ENCODE peak calls at places on chromosome 18, in eight cellular contexts. L, A, N, K, Y, G, W and O are unnamed samples.

GRCh38 chr18:48910972-48911545 is 39.7 kb downstream of the SMAD7 start:
- DNase-seq in L (peak; percentile 45), Y (no peak), N (no peak), A (no peak), W (no peak), G (no peak), K (no peak), O (no peak)

GRCh38 chr18:74316257-74317180 is 880 bp downstream of the C18orf63 start:
- DNase-seq in K (no peak), Y (no peak), W (peak; percentile 90), N (peak; percentile 42), G (no peak), A (no peak), L (no peak), O (no peak)

GRCh38 chr18:1392046-1392445 is 487.4 kb downstream of the ADCYAP1 start:
- DNase-seq in G (no peak), N (no peak), W (no peak), Y (no peak), L (no peak), K (no peak), A (no peak), O (no peak)

GRCh38 chr18:79729611-79730010 is 50.0 kb downstream of the CTDP1 start:
- DNase-seq in G (no peak), L (no peak), K (no peak), A (no peak), N (no peak), W (no peak), Y (no peak), O (no peak)

GRCh38 chr18:5543854-5544389 is at the start of gene EPB41L3:
- DNase-seq in L (peak; percentile 87), W (peak; percentile 54), G (no peak), K (peak; percentile 68), N (no peak), A (no peak), Y (no peak), O (no peak)

GRCh38 chr18:74784791-74785190 is 187.1 kb downstream of the ZNF407 start:
- DNase-seq in K (no peak), Y (no peak), N (no peak), L (no peak), G (no peak), W (no peak), A (no peak), O (no peak)

GRCh38 chr18:24420551-24420950 is 5.9 kb upstream of the IMPACT start:
- DNase-seq in W (no peak), Y (no peak), A (no peak), G (no peak), L (no peak), N (no peak), K (no peak), O (no peak)

GRCh38 chr18:34707670-34708069 is 2.4 kb upstream of the DTNA start:
- DNase-seq in N (peak; percentile 35), K (peak; percentile 38), G (no peak), Y (peak; percentile 67), A (no peak), W (peak; percentile 93), L (no peak), O (no peak)

GRCh38 chr18:75208055-75208835 is 694 bp downstream of the PTGR3 start:
- DNase-seq in L (peak; percentile 83), G (peak; percentile 52), W (peak; percentile 67), K (peak; percentile 63), Y (no peak), N (peak; percentile 47), A (peak; percentile 31), O (no peak)

GRCh38 chr18:55237665-55238064 is 278.4 kb upstream of the CCDC68 start:
- DNase-seq in K (no peak), A (no peak), L (no peak), N (no peak), Y (no peak), W (no peak), G (no peak), O (no peak)

GRCh38 chr18:3903341-3903740 is 453.4 kb downstream of the TGIF1 start:
- DNase-seq in W (peak; percentile 47), G (no peak), L (no peak), N (peak; percentile 23), K (no peak), A (no peak), Y (no peak), O (no peak)

GRCh38 chr18:3901042-3901441 is 451.1 kb downstream of the TGIF1 start:
- DNase-seq in Y (no peak), K (no peak), N (no peak), G (no peak), W (no peak), L (no peak), A (no peak), O (no peak)

GRCh38 chr18:3906072-3906471 is 456.1 kb downstream of the TGIF1 start:
- DNase-seq in K (no peak), L (no peak), G (no peak), N (peak; percentile 24), W (no peak), A (no peak), Y (no peak), O (no peak)

GRCh38 chr18:3901811-3902210 is 451.8 kb downstream of the TGIF1 start:
- DNase-seq in W (no peak), Y (no peak), A (no peak), N (no peak), G (no peak), L (no peak), K (no peak), O (no peak)

DNA sequence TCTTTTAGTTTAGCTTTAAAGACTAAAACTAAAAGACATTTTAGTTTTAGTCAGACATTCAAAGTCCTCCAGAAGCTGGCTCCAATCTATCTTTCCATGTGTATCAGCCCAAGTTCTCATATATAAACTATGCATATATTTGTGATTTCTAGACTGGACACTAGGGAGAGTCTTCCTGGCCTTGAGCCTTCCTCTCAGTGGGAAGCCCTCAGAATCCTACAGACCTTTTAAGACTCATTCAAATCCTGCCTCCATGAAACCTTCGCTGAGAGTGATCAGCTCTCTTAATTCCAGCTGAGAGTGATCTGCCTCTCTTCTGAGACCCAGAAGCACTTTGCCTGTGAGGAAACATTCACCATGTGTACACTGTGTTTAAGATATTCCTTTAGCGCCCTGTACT is 452.7 kb downstream of the TGIF1 start:
- DNase-seq in Y (no peak), A (no peak), N (no peak), G (no peak), K (no peak), L (no peak), W (no peak), O (no peak)
- H3K27ac ChIP-seq in Y (no peak overlapping the region), A (no peak overlapping the region), N (peak overlapping the region; percentile 71), G (no peak overlapping the region), K (no peak overlapping the region), L (no peak overlapping the region), W (no peak overlapping the region), O (no peak overlapping the region)

DNA sequence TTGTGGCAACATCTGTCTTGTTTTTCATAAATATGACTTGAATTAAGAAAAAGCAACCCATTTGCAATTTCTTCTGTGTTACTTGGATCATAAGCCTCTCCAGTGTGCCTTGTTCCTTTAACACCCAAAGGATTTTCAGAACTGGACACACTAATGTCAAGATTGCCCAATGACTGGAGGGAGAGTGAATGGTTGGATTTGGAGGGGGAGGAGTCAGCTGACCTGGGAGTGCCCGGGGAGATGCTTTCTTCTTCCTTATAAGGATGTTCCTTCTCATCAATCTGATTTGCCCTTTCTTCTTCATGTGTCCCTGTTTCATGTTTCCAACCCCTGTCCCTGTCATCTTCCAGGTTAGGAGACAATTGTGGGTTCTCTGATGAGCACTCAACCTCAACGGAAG is 48.8 kb downstream of the ALPK2 start:
- DNase-seq in G (no peak), A (no peak), W (no peak), Y (no peak), L (no peak), K (no peak), N (peak; percentile 81), O (no peak)
- H3K27ac ChIP-seq in G (no peak overlapping the region), A (no peak overlapping the region), W (peak overlapping the region; percentile 96), Y (no peak overlapping the region), L (no peak overlapping the region), K (no peak overlapping the region), N (peak overlapping the region; percentile 91), O (no peak overlapping the region)

GRCh38 chr18:7898181-7898580 is 331.1 kb downstream of the PTPRM start:
- DNase-seq in N (no peak), A (no peak), L (no peak), K (no peak), W (no peak), G (no peak), Y (no peak), O (no peak)
- H3K27ac ChIP-seq in N (peak overlapping the region; percentile 73), A (no peak overlapping the region), L (no peak overlapping the region), K (no peak overlapping the region), W (peak overlapping the region; percentile 83), G (no peak overlapping the region), Y (no peak overlapping the region), O (no peak overlapping the region)

DNA sequence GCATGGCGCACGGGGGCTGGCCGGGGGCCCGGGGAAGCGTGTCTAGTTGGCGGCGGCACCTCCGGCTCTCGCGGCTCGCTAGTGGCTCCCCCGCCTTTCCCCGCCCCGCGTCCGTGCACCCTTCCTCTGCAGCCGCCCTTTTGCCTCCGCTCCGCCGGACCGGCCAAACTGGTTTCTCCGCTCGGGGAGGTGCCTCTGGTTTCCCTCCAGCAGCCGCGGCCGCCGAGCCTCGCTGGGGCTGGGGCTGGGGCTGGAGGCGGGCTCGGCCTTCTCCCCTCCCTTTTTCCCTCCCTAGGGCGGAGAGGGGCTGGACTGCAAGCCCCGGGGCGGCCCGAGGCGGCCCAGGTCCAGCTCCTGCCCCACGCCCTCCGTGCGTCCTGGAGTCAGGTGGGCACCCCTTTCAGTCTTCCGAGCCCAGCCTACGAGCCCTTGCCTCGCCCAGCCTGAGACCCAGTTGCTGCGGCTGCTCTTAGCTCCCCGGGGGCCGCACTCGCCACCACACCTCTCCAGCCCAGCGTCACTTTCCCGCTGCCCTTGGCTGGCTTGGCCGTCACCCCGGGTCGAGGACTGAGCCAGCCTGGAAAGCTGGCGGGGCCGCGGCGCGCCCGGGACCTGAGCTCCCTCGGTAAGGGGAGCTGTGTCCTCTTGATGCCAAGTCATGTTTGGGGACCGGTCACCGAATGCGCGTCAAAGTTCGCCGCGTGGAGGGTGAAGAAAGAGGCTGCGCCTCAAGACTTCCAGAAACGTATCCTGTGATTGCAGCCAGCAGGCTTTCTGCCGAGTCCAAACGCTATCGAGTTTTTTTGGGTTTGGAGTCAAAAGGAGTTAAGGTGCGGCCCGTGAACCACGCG is at the start of gene ATP8B1:
- DNase-seq in A (no peak), K (peak; percentile 84), L (peak; percentile 93), N (peak; percentile 66), Y (no peak), G (peak; percentile 98), W (peak; percentile 81), O (no peak)
- H3K27ac ChIP-seq in A (no peak within 1 kb of the TSS), K (peak within 1 kb of the TSS; percentile 95), L (peak within 1 kb of the TSS; percentile 18), N (peak within 1 kb of the TSS; percentile 93), Y (peak within 1 kb of the TSS; percentile 65), G (peak within 1 kb of the TSS; percentile 90), W (no peak within 1 kb of the TSS), O (no peak within 1 kb of the TSS)